ENCODE peak calls at places on chromosomes 1 and 21, in four cellular contexts. T, M, A and C are unnamed samples.
A peak's percentile ranks its signal among the peaks of the same experiment; 100 is the strongest.

GRCh38 chr1:8394456-8395321 is 76.8 kb downstream of the SLC45A1 start:
- DNase-seq in T (no peak), A (no peak), M (no peak), C (no peak)

GRCh38 chr1:170885551-170885950 is 49.8 kb upstream of the MROH9 start:
- DNase-seq in A (no peak), M (no peak), T (peak; percentile 38), C (no peak)

GRCh38 chr1:245765241-245766000 is 610.6 kb downstream of the KIF26B start:
- DNase-seq in T (no peak), A (no peak), M (no peak), C (no peak)

GRCh38 chr1:246597340-246597739 is 31.1 kb downstream of the CNST start:
- DNase-seq in A (no peak), M (peak; percentile 68), T (peak; percentile 54), C (no peak)

GRCh38 chr1:150544204-150544603 is 5.0 kb upstream of the ADAMTSL4 start:
- DNase-seq in T (no peak), A (no peak), M (no peak), C (no peak)

GRCh38 chr1:101820080-101820479 is 176.6 kb downstream of the OLFM3 start:
- DNase-seq in A (peak; percentile 15), M (no peak), T (no peak), C (peak; percentile 19)

GRCh38 chr1:70617728-70618127 is 206.7 kb downstream of the CTH start:
- DNase-seq in T (no peak), A (no peak), M (no peak), C (no peak)

GRCh38 chr1:12276225-12276624 is 46.4 kb downstream of the VPS13D start:
- DNase-seq in A (peak; percentile 25), M (no peak), T (no peak), C (peak; percentile 60)

GRCh38 chr1:10635385-10635896 is 160.7 kb downstream of the PEX14 start:
- DNase-seq in T (no peak), A (no peak), M (no peak), C (no peak)

GRCh38 chr1:11719313-11720032 is 16.5 kb upstream of the AGTRAP start:
- DNase-seq in A (peak; percentile 93), T (peak; percentile 74), M (peak; percentile 82), C (peak; percentile 74)

GRCh38 chr1:19209990-19210771 is at the start of gene UBR4:
- DNase-seq in T (peak; percentile 94), M (peak; percentile 96), A (peak; percentile 96), C (peak; percentile 98)
- TF ChIP-seq POLR2A in T (peak; percentile 93), M (peak; percentile 92), A (peak; percentile 68), C (peak; percentile 97)

DNA sequence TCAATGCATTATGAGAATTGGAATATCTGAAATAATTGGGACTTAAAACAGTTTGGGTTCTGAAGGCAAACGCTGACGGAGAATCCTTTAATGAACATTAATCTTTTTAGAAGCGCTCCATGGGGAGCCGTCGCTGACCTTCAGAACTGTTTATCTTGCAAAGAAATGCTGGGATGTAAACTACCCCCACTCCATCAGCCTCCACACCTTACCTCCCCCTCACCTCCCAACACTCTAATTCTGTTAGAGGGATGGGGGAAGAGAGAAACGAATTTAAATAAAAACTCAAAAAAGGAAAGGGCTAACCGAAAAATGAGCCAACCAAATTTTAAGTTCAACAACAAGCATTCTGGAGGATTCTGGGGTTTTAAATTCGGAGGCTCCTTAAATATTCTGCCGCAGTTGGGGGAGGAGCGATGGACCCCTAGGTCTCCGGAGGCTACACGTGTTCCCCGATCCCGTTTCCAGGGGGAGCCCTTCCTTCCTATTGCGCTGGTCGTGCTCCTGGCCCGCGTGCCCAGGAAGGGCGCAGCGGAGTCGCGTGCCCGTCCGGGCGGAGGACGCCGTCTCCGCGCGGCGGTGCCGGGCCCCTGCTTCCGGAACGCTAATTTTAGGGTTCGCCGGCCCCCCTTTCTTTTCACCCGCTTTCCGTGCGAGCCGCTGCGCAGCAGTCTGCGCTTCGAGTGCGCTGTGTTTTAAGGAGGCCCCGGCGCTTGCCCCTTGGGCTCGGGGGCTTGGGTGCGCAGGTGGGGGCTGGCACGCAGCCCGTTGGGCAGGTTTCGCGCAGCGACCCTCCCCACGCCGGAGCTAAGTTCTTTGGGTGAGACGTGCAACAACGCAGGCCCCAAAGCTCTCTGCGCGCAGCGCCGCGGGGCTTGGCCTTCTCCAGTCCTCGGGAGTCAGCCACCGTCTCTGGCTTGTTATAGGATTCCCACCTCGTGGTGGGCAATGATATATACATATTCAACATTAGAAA is 43.8 kb upstream of the DNAJC6 start:
- DNase-seq in A (peak; percentile 65), M (peak; percentile 43), T (peak; percentile 56), C (peak; percentile 75)
- TF ChIP-seq POLR2A in A (no peak), M (no peak), T (peak; percentile 34), C (peak; percentile 59)

GRCh38 chr21:34526618-34527290 is 14.7 kb upstream of the KCNE1 start:
- DNase-seq in T (peak; percentile 82), M (peak; percentile 86), A (peak; percentile 71), C (no peak)
- TF ChIP-seq POLR2A in T (peak; percentile 55), M (peak; percentile 86), A (no peak), C (peak; percentile 57)

GRCh38 chr1:53946252-53947171 is at the start of gene LRRC42:
- DNase-seq in T (no peak), M (no peak), A (no peak), C (peak; percentile 94)
- TF ChIP-seq POLR2A in T (no peak), M (peak; percentile 42), A (no peak), C (no peak)

GRCh38 chr1:212607924-212608208 is 695 bp upstream of the ATF3 start:
- DNase-seq in M (no peak), T (no peak), A (no peak), C (no peak)

GRCh38 chr1:212608956-212609700 is 567 bp downstream of the ATF3 start:
- DNase-seq in A (peak; percentile 55), T (peak; percentile 46), M (peak; percentile 66), C (peak; percentile 78)

GRCh38 chr1:212609701-212610574 is 1.4 kb downstream of the ATF3 start:
- DNase-seq in A (no peak), M (no peak), T (no peak), C (peak; percentile 83)

GRCh38 chr1:212607206-212607923 is 1.2 kb upstream of the ATF3 start:
- DNase-seq in A (peak; percentile 26), T (peak; percentile 31), M (peak; percentile 53), C (peak; percentile 66)

DNA sequence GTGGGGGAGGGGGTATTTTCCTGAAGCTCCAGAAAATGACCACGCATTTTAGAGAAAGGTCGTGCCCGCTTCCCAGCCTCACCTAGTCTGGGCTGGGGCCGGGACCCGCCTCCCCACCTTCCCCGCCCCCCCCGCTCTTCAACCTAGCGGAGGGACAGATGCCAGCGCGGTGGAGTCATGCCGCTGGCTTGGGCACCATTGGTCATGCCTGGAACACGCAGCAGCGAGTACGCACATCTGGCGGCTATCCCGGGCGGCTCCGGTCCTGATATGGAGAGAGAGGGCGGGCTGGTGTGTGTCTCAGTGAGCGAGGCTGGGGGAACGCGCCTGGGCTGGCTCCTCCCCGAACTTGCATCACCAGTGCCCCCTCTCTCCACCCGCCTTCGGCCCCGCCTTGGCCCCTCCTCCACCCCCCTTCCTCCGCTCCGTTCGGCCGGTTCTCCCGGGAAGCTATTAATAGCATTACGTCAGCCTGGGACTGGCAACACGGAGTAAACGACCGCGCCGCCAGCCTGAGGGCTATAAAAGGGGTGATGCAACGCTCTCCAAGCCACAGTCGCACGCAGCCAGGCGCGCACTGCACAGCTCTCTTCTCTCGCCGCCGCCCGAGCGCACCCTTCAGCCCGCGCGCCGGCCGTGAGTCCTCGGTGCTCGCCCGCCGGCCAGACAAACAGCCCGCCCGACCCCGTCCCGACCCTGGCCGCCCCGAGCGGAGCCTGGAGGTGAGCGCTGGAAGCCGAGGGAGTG is at the start of gene ATF3:
- DNase-seq in M (peak; percentile 100), A (peak; percentile 98), T (peak; percentile 100), C (peak; percentile 100)
- TF ChIP-seq POLR2A in M (peak; percentile 99), A (peak; percentile 51), T (peak; percentile 99), C (peak; percentile 98)

GRCh38 chr1:115340879-115341278 is 2.8 kb upstream of the NGF start:
- DNase-seq in T (no peak), A (peak; percentile 30), M (peak; percentile 43), C (no peak)

GRCh38 chr1:115338457-115338820 is 390 bp upstream of the NGF start:
- DNase-seq in M (peak; percentile 37), A (no peak), T (no peak), C (no peak)

GRCh38 chr1:115336741-115337140 is 1.3 kb downstream of the NGF start:
- DNase-seq in A (no peak), M (no peak), T (no peak), C (no peak)

GRCh38 chr1:115337276-115337632 is 795 bp downstream of the NGF start:
- DNase-seq in A (peak; percentile 42), T (no peak), M (no peak), C (no peak)

GRCh38 chr1:115337633-115338456 is at the start of gene NGF:
- DNase-seq in M (peak; percentile 57), T (no peak), A (peak; percentile 50), C (no peak)
- TF ChIP-seq POLR2A in M (peak; percentile 77), T (no peak), A (no peak), C (no peak)